ENCODE peak calls at places on chromosome 15, in six cellular contexts. M is K562, C is HepG2, I is GM12878, K is A549, P is upper lobe of left lung. B is an unnamed sample.

GRCh38 chr15:70494861-70495571 is 268.3 kb downstream of the UACA start:
- ATAC-seq in M (no peak), P (no peak), K (peak), C (no peak), I (no peak), B (no peak)

GRCh38 chr15:35725353-35725752 is 179.4 kb upstream of the DPH6 start:
- ATAC-seq in P (no peak), M (no peak), C (no peak), I (no peak), K (no peak), B (no peak)

GRCh38 chr15:98920091-98920880 is 87.3 kb downstream of the PGPEP1L start:
- ATAC-seq in M (peak), C (no peak), P (no peak), I (no peak), K (no peak), B (no peak)

GRCh38 chr15:42087926-42088800 is 6.2 kb downstream of the PLA2G4D start:
- ATAC-seq in M (no peak), I (no peak), K (no peak), P (no peak), C (no peak), B (no peak)

GRCh38 chr15:88141490-88141889 is 115.0 kb downstream of the NTRK3 start:
- ATAC-seq in M (no peak), I (no peak), K (no peak), C (no peak), P (peak), B (no peak)

GRCh38 chr15:35630985-35631384 is 85.0 kb upstream of the DPH6 start:
- ATAC-seq in K (no peak), M (no peak), C (no peak), P (no peak), I (no peak), B (no peak)

GRCh38 chr15:98395974-98396627 is 252.2 kb upstream of the IGF1R start:
- ATAC-seq in P (no peak), M (no peak), I (no peak), K (no peak), C (peak), B (no peak)

GRCh38 chr15:35557544-35557943 is 11.6 kb upstream of the DPH6 start:
- ATAC-seq in I (no peak), P (no peak), C (no peak), K (peak), M (peak), B (no peak)

GRCh38 chr15:98730860-98731711 is 82.7 kb downstream of the IGF1R start:
- ATAC-seq in I (no peak), P (no peak), M (no peak), C (no peak), K (no peak), B (no peak)

GRCh38 chr15:80436511-80437307 is 32.5 kb downstream of the ARNT2 start:
- ATAC-seq in I (no peak), K (peak), M (no peak), P (no peak), C (peak), B (no peak)

GRCh38 chr15:30921781-30922371 is 18.2 kb downstream of the FAN1 start:
- ATAC-seq in P (no peak), I (no peak), M (no peak), C (no peak), K (no peak), B (no peak)

GRCh38 chr15:62447742-62448141 is 282.7 kb upstream of the C2CD4B start:
- ATAC-seq in P (no peak), K (no peak), I (no peak), M (no peak), C (no peak), B (peak)

GRCh38 chr15:59311245-59311644 is 61.4 kb downstream of the MYO1E start:
- ATAC-seq in I (no peak), C (no peak), M (no peak), P (no peak), K (no peak), B (no peak)

GRCh38 chr15:90233701-90234518 is at the start of the genes CIB1 and GDPGP1:
- ATAC-seq in M (peak), I (peak), P (peak), C (peak), K (peak), B (peak)
- TF ChIP-seq EP300 in M (no peak), I (peak), P (no peak), C (no peak), K (no peak), B (no peak)

DNA sequence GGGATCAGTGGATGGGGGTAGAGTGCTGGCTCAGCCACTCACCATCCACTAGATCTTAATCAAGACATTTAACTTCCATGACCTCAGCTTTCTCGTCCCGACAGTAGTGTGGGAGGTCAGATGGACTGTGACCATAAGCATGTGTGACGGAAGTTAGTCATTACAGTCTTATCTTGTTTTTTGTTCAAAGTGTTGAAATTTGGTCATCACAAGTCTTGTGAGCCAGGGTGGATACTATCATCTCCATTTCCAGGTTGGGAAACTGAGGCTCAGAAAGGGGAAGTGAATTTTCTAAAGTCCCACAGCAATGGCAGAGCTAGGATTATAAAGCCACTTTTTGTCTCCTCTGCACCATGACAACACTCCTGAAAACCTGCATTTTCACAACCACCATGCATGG is 32.0 kb upstream of the ITGA11 start:
- ATAC-seq in P (no peak), M (peak), C (no peak), I (no peak), K (no peak), B (no peak)
- H3K4me3 ChIP-seq in P (no peak), M (no peak), C (no peak), I (no peak), K (no peak), B (no peak)

GRCh38 chr15:66802087-66803001 is 100.3 kb downstream of the SMAD6 start:
- ATAC-seq in P (no peak), C (peak), I (no peak), K (peak), M (peak), B (peak)
- H3K27ac ChIP-seq in P (peak), C (no peak), I (no peak), K (peak), M (peak), B (peak)

DNA sequence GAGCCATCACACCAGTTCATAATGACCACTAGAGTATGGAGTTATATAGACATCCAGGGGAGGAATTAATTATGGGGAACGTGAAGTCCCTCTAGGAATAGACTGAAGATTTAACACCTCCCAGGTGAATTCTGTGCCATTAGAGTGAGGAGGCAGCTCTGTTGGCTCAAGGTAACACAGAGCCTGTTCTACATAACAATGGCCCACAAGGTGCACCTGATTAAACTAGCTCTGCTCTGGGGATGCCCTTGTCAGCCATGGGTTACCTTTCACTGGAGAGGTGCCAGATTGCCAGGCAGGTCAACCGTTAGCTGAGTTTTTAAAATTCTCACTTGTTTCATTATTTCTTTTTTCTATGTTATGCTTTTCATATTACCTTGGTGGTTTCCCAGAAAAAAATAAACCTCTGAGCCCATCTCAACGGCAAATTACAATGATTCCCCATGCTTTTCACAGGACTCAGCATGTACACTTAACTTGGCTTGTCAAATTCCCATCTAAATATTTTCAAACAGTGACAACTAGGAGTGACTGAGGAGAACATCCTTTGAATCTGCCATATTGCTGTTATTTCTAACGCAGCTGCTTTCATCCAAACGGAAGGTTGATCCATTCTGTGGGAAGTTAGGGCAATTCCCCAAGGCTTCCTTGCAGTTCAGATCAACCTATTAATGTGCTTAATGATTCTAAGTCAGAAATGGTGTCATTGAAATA is 512.9 kb downstream of the MCTP2 start:
- ATAC-seq in M (no peak), I (no peak), P (no peak), C (no peak), K (no peak), B (no peak)
- TF ChIP-seq EP300 in M (no peak), I (no peak), P (no peak), C (no peak), K (no peak), B (no peak)

DNA sequence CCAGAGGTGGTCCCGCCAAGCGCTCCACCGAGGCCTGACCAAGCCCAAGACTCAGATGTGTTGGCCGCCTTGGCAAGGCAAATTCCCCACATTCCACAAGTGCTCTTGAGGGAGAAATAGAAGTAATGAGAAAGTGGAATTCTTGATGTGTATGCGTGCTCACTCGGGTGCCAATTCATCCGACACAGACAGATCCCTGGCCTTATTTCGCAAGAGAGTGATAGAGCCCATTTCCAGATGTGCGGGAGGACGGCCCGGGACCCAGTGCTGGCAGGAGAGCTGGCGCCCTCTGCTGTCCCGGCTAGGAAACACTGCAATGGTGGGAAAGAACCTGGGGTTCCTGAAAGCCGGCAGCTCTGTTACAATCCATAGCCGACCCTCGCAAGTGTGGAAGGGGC is 76.0 kb downstream of the HMG20A start:
- ATAC-seq in K (peak), M (peak), C (peak), P (peak), I (peak), B (peak)
- H3K4me3 ChIP-seq in K (no peak), M (no peak), C (peak), P (peak), I (no peak), B (peak)

GRCh38 chr15:60358935-60359672 is 38.7 kb downstream of the ANXA2 start:
- ATAC-seq in P (no peak), C (no peak), I (no peak), M (no peak), K (peak), B (peak)
- H3K27ac ChIP-seq in P (no peak), C (no peak), I (no peak), M (no peak), K (peak), B (peak)

GRCh38 chr15:67114846-67115521 is 49.6 kb downstream of the SMAD3 start:
- ATAC-seq in P (no peak), M (peak), K (no peak), C (no peak), I (no peak), B (no peak)
- TF ChIP-seq EP300 in P (no peak), M (no peak), K (no peak), C (no peak), I (no peak), B (no peak)

DNA sequence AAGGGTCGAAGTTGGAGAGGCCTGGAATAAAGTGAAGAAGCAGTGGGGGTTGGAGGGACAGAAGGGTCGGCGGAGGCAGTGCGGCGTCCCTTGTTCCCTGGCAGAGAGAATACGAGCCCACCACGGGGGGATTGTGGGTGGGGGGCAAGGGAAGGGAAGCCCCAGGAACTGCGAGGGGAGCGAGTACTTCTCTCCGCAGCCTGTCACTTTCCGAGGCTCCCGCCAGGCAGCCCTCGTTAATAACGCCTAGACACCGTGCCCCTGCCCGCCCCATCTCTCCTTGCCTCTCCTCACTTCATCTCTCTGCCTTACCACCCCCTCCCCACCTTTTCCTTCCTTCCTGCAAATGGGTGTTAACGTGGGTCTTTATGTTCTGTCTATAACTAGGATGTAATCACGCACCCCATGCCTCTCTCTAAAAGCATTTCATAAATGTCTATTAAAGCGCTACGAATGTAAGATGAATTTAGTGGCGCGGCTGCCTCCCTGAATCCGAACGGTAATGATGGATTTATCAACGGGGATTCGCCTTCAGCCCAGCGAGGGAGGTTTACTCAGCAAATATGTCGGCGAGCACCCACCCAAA is 13.7 kb downstream of the NR2F2 start:
- ATAC-seq in I (no peak), K (no peak), P (no peak), M (no peak), C (no peak), B (no peak)
- H3K4me3 ChIP-seq in I (no peak), K (no peak), P (peak), M (no peak), C (no peak), B (peak)

B was measured in gastroesophageal sphincter.